ENCODE peak calls at places on chromosomes 6 and 20, in seven cellular contexts. One of them, this sample, is unnamed.

GRCh38 chr6:125789576-125790402 is 971 bp upstream of the NCOA7 start:
- DNase-seq in HCT116: no peak
- DNase-seq in activated T-cell treated with anti-CD3 and anti-CD28 coated beads for 1 hour: peak; percentile 20
- DNase-seq in HS-27A: no peak
- DNase-seq in lower leg skin: peak; percentile 90
- DNase-seq in mesendoderm: peak; percentile 72
- DNase-seq in RPMI7951: peak; percentile 45
- DNase-seq in this sample: peak; percentile 18

GRCh38 chr6:72348926-72349325 is 272.9 kb upstream of the KCNQ5 start:
- DNase-seq in mesendoderm: no peak
- DNase-seq in lower leg skin: no peak
- DNase-seq in activated T-cell treated with anti-CD3 and anti-CD28 coated beads for 1 hour: no peak
- DNase-seq in HS-27A: peak; percentile 23
- DNase-seq in HCT116: no peak
- DNase-seq in RPMI7951: no peak
- DNase-seq in this sample: no peak

GRCh38 chr6:79239538-79240168 is 5.2 kb upstream of the HMGN3 start:
- DNase-seq in lower leg skin: no peak
- DNase-seq in activated T-cell treated with anti-CD3 and anti-CD28 coated beads for 1 hour: no peak
- DNase-seq in mesendoderm: no peak
- DNase-seq in HCT116: no peak
- DNase-seq in HS-27A: no peak
- DNase-seq in RPMI7951: no peak
- DNase-seq in this sample: no peak

GRCh38 chr6:118672678-118673077 is 21.3 kb upstream of the CEP85L start:
- DNase-seq in lower leg skin: no peak
- DNase-seq in HS-27A: no peak
- DNase-seq in RPMI7951: no peak
- DNase-seq in HCT116: no peak
- DNase-seq in mesendoderm: no peak
- DNase-seq in activated T-cell treated with anti-CD3 and anti-CD28 coated beads for 1 hour: no peak
- DNase-seq in this sample: no peak

GRCh38 chr20:47546184-47547033 is 44.7 kb downstream of the NCOA3 start:
- DNase-seq in lower leg skin: no peak
- DNase-seq in activated T-cell treated with anti-CD3 and anti-CD28 coated beads for 1 hour: no peak
- DNase-seq in HS-27A: no peak
- DNase-seq in HCT116: no peak
- DNase-seq in mesendoderm: no peak
- DNase-seq in RPMI7951: no peak
- DNase-seq in this sample: no peak

GRCh38 chr20:62208805-62209755 is 11.0 kb downstream of the HRH3 start:
- DNase-seq in activated T-cell treated with anti-CD3 and anti-CD28 coated beads for 1 hour: no peak
- DNase-seq in RPMI7951: peak; percentile 35
- DNase-seq in mesendoderm: peak; percentile 78
- DNase-seq in lower leg skin: no peak
- DNase-seq in HS-27A: no peak
- DNase-seq in HCT116: no peak
- DNase-seq in this sample: no peak

GRCh38 chr6:144087789-144088426 is 7.5 kb downstream of the SF3B5 start:
- DNase-seq in HCT116: no peak
- DNase-seq in activated T-cell treated with anti-CD3 and anti-CD28 coated beads for 1 hour: no peak
- DNase-seq in HS-27A: no peak
- DNase-seq in lower leg skin: no peak
- DNase-seq in RPMI7951: no peak
- DNase-seq in mesendoderm: peak; percentile 45
- DNase-seq in this sample: no peak

GRCh38 chr20:11000416-11000815 is 326.6 kb upstream of the JAG1 start:
- DNase-seq in activated T-cell treated with anti-CD3 and anti-CD28 coated beads for 1 hour: no peak
- DNase-seq in mesendoderm: no peak
- DNase-seq in RPMI7951: no peak
- DNase-seq in lower leg skin: no peak
- DNase-seq in HS-27A: no peak
- DNase-seq in HCT116: no peak
- DNase-seq in this sample: no peak

GRCh38 chr6:38638941-38639497 is 710 bp downstream of the BTBD9 start:
- DNase-seq in HS-27A: peak; percentile 23
- DNase-seq in lower leg skin: no peak
- DNase-seq in HCT116: peak; percentile 3
- DNase-seq in activated T-cell treated with anti-CD3 and anti-CD28 coated beads for 1 hour: peak; percentile 43
- DNase-seq in mesendoderm: no peak
- DNase-seq in RPMI7951: peak; percentile 34
- DNase-seq in this sample: peak; percentile 49

GRCh38 chr6:148509789-148510581 is 167.3 kb downstream of the SASH1 start:
- DNase-seq in mesendoderm: peak; percentile 65
- DNase-seq in activated T-cell treated with anti-CD3 and anti-CD28 coated beads for 1 hour: no peak
- DNase-seq in HCT116: no peak
- DNase-seq in HS-27A: no peak
- DNase-seq in lower leg skin: peak; percentile 96
- DNase-seq in RPMI7951: peak; percentile 99
- DNase-seq in this sample: no peak

GRCh38 chr20:1938464-1939269 is 43.5 kb downstream of the SIRPA start:
- DNase-seq in mesendoderm: no peak
- DNase-seq in lower leg skin: no peak
- DNase-seq in activated T-cell treated with anti-CD3 and anti-CD28 coated beads for 1 hour: no peak
- DNase-seq in RPMI7951: no peak
- DNase-seq in HCT116: no peak
- DNase-seq in HS-27A: no peak
- DNase-seq in this sample: no peak

GRCh38 chr20:18989736-18990474 is 176.3 kb downstream of the SCP2D1 start:
- DNase-seq in activated T-cell treated with anti-CD3 and anti-CD28 coated beads for 1 hour: no peak
- DNase-seq in HS-27A: no peak
- DNase-seq in HCT116: no peak
- DNase-seq in mesendoderm: no peak
- DNase-seq in RPMI7951: no peak
- DNase-seq in lower leg skin: peak; percentile 81
- DNase-seq in this sample: no peak

GRCh38 chr20:62825994-62826645 is 9.3 kb downstream of the COL9A3 start:
- DNase-seq in HCT116: no peak
- DNase-seq in HS-27A: no peak
- DNase-seq in RPMI7951: no peak
- DNase-seq in activated T-cell treated with anti-CD3 and anti-CD28 coated beads for 1 hour: no peak
- DNase-seq in lower leg skin: no peak
- DNase-seq in mesendoderm: no peak
- DNase-seq in this sample: no peak

GRCh38 chr6:158150701-158151100 is 17.4 kb downstream of the SERAC1 start:
- DNase-seq in RPMI7951: peak; percentile 15
- DNase-seq in HCT116: no peak
- DNase-seq in lower leg skin: no peak
- DNase-seq in mesendoderm: no peak
- DNase-seq in activated T-cell treated with anti-CD3 and anti-CD28 coated beads for 1 hour: no peak
- DNase-seq in HS-27A: no peak
- DNase-seq in this sample: no peak

GRCh38 chr6:131937219-131937618 is 14.0 kb downstream of the CCN2 start:
- DNase-seq in mesendoderm: no peak
- DNase-seq in HS-27A: no peak
- DNase-seq in lower leg skin: no peak
- DNase-seq in RPMI7951: peak; percentile 77
- DNase-seq in HCT116: no peak
- DNase-seq in activated T-cell treated with anti-CD3 and anti-CD28 coated beads for 1 hour: no peak
- DNase-seq in this sample: no peak

GRCh38 chr20:36541227-36542018 is at the start of gene MYL9:
- DNase-seq in HS-27A: no peak
- DNase-seq in RPMI7951: peak; percentile 64
- DNase-seq in HCT116: no peak
- DNase-seq in lower leg skin: peak; percentile 96
- DNase-seq in mesendoderm: peak; percentile 74
- DNase-seq in activated T-cell treated with anti-CD3 and anti-CD28 coated beads for 1 hour: no peak
- DNase-seq in this sample: no peak

GRCh38 chr20:51500936-51501335 is 41.6 kb downstream of the NFATC2 start:
- DNase-seq in lower leg skin: peak; percentile 37
- DNase-seq in activated T-cell treated with anti-CD3 and anti-CD28 coated beads for 1 hour: no peak
- DNase-seq in RPMI7951: no peak
- DNase-seq in HS-27A: no peak
- DNase-seq in mesendoderm: no peak
- DNase-seq in HCT116: no peak
- DNase-seq in this sample: peak; percentile 29

GRCh38 chr6:161168281-161168891 is 105.5 kb downstream of the AGPAT4 start:
- DNase-seq in HS-27A: peak; percentile 43
- DNase-seq in RPMI7951: peak; percentile 99
- DNase-seq in lower leg skin: no peak
- DNase-seq in mesendoderm: peak; percentile 95
- DNase-seq in HCT116: peak; percentile 86
- DNase-seq in activated T-cell treated with anti-CD3 and anti-CD28 coated beads for 1 hour: no peak
- DNase-seq in this sample: no peak

GRCh38 chr6:29737707-29738630 is 14.7 kb downstream of the HLA-F start:
- DNase-seq in mesendoderm: peak; percentile 76
- DNase-seq in activated T-cell treated with anti-CD3 and anti-CD28 coated beads for 1 hour: peak; percentile 58
- DNase-seq in RPMI7951: peak; percentile 60
- DNase-seq in HS-27A: peak; percentile 38
- DNase-seq in HCT116: peak; percentile 59
- DNase-seq in lower leg skin: peak; percentile 85
- DNase-seq in this sample: peak; percentile 61